ENCODE peak calls at places on chromosomes 1 and 21, in four cellular contexts. B is Peyer's patch; G is fibroblast of mammary gland; F is CD4-positive, alpha-beta memory T cell. S is an unnamed sample.

GRCh38 chr1:89311757-89312156 is 39.1 kb upstream of the GBP5 start:
- DNase-seq in B (no peak), G (peak; percentile 2), F (no peak), S (no peak)

GRCh38 chr1:30028283-30028682 is 695.1 kb downstream of the MATN1 start:
- DNase-seq in B (no peak), F (no peak), G (no peak), S (no peak)

GRCh38 chr21:41369105-41369914 is 7.5 kb downstream of the MX2 start:
- DNase-seq in F (peak; percentile 22), B (peak; percentile 62), G (peak; percentile 31), S (no peak)

GRCh38 chr1:151251656-151252470 is 2.7 kb upstream of the PSMD4 start:
- DNase-seq in B (no peak), F (peak; percentile 77), G (peak; percentile 84), S (peak; percentile 34)

GRCh38 chr1:225426395-225427248 is 1.2 kb downstream of the LBR start:
- DNase-seq in F (peak; percentile 43), B (peak; percentile 68), G (peak; percentile 42), S (peak; percentile 68)

GRCh38 chr1:32948905-32949304 is 15.7 kb downstream of the RNF19B start:
- DNase-seq in F (no peak), B (no peak), G (peak; percentile 45), S (no peak)

GRCh38 chr1:165365344-165365743 is 8.8 kb upstream of the LMX1A start:
- DNase-seq in B (no peak), F (no peak), G (peak; percentile 57), S (no peak)

GRCh38 chr21:45506241-45506817 is 35.9 kb downstream of the SLC19A1 start:
- DNase-seq in B (no peak), F (no peak), G (no peak), S (no peak)

GRCh38 chr1:228723287-228723686 is 12.0 kb upstream of the RHOU start:
- DNase-seq in F (no peak), B (no peak), G (no peak), S (no peak)

GRCh38 chr1:201795066-201795465 is 33.9 kb upstream of the IPO9 start:
- DNase-seq in B (no peak), F (no peak), G (peak; percentile 44), S (no peak)

GRCh38 chr1:37914719-37915483 is 32.0 kb downstream of the INPP5B start:
- DNase-seq in G (no peak), B (no peak), F (no peak), S (no peak)

GRCh38 chr1:30329802-30330557 is 393.4 kb downstream of the MATN1 start:
- DNase-seq in G (no peak), B (no peak), F (no peak), S (no peak)

GRCh38 chr1:24752305-24752704 is 7.1 kb downstream of the CLIC4 start:
- DNase-seq in B (no peak), F (no peak), G (no peak), S (no peak)

GRCh38 chr21:39650306-39650705 is 37.6 kb downstream of the B3GALT5 start:
- DNase-seq in F (no peak), B (peak; percentile 31), G (no peak), S (no peak)

GRCh38 chr1:152035406-152036315 is 1.1 kb downstream of the S100A11 start:
- DNase-seq in F (no peak), B (no peak), G (no peak), S (no peak)

GRCh38 chr1:116879478-116880133 is 30.1 kb upstream of the PTGFRN start:
- DNase-seq in B (no peak), F (no peak), G (no peak), S (no peak)

GRCh38 chr21:38289697-38290096 is 32.9 kb downstream of the KCNJ15 start:
- DNase-seq in G (peak; percentile 100), F (no peak), B (no peak), S (no peak)

GRCh38 chr1:151787689-151788088 is 2.6 kb downstream of the TDRKH start:
- DNase-seq in G (no peak), B (no peak), F (no peak), S (no peak)

GRCh38 chr21:38852278-38852677 is 46.5 kb downstream of the ETS2 start:
- DNase-seq in G (no peak), F (no peak), B (no peak), S (no peak)

GRCh38 chr1:51348147-51348527 is 17.8 kb upstream of the TTC39A start:
- DNase-seq in B (no peak), G (no peak), F (no peak), S (no peak)

GRCh38 chr1:91283421-91283726 is 121.3 kb downstream of the HFM1 start:
- DNase-seq in F (no peak), B (no peak), G (peak; percentile 3), S (no peak)

GRCh38 chr21:42013338-42013737 is 3.2 kb upstream of the ZBTB21 start:
- DNase-seq in F (no peak), G (no peak), B (no peak), S (no peak)

GRCh38 chr1:231073311-231073710 is 33.3 kb upstream of the FAM89A start:
- DNase-seq in F (no peak), G (no peak), B (no peak), S (no peak)

GRCh38 chr1:231072054-231072453 is 32.0 kb upstream of the FAM89A start:
- DNase-seq in F (no peak), G (no peak), B (no peak), S (no peak)

GRCh38 chr1:231075020-231075419 is 35.0 kb upstream of the FAM89A start:
- DNase-seq in F (no peak), B (no peak), G (no peak), S (no peak)

GRCh38 chr1:231070758-231071443 is 30.8 kb upstream of the FAM89A start:
- DNase-seq in G (no peak), F (no peak), B (no peak), S (no peak)

GRCh38 chr1:231072502-231072901 is 32.4 kb upstream of the FAM89A start:
- DNase-seq in B (no peak), G (no peak), F (no peak), S (no peak)
- H3K4me3 ChIP-seq in B (no peak overlapping the region), G (no peak overlapping the region), F (no peak overlapping the region), S (no peak overlapping the region)

DNA sequence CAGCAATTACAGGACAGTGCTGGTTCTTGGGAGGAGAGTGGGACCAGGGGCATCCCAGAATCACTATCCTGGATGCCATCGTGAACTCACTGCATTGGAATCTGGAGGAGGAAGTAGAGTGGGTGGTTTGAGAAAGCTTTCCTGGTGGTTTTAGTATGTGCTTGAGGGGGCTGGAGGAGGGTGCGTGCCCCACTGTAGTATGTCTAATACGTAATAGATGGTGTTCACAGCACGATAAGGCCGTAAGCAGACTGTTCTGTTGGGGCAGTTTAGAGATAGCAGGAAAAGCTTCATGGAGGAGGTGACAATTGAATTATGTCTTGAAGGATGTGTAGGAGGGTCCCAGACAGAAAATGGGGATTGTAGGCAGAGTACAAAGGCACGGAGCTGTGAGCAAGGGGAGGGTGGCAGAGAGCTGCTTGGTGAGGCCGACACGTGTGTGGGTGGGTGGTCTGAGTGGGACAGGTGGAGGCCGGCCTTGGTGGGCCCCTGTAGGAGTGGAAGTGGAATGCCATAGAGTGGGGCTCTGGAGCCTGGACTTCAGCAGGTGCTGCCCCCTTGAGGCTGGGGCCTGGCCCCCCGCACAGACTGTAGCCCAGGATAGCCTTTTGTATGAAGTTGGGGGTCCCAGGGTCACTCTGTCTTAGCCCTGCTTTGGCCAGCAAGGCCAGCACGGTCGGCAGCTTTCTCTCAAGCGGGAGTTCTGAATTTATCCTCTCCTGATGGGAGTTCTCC is 37.0 kb downstream of the IL6R start:
- DNase-seq in F (no peak), G (no peak), B (no peak), S (no peak)
- H3K4me3 ChIP-seq in F (no peak overlapping the region), G (no peak overlapping the region), B (no peak overlapping the region), S (no peak overlapping the region)

GRCh38 chr1:234927312-234927967 is 201.2 kb downstream of the TOMM20 start:
- DNase-seq in G (no peak), F (no peak), B (no peak), S (no peak)

GRCh38 chr1:234925440-234926251 is 203.0 kb downstream of the TOMM20 start:
- DNase-seq in F (peak; percentile 55), G (peak; percentile 99), B (no peak), S (no peak)

GRCh38 chr1:234927968-234928635 is 200.5 kb downstream of the TOMM20 start:
- DNase-seq in B (no peak), F (no peak), G (no peak), S (no peak)

GRCh38 chr1:234926252-234926573 is 202.4 kb downstream of the TOMM20 start:
- DNase-seq in G (no peak), B (no peak), F (no peak), S (no peak)

DNA sequence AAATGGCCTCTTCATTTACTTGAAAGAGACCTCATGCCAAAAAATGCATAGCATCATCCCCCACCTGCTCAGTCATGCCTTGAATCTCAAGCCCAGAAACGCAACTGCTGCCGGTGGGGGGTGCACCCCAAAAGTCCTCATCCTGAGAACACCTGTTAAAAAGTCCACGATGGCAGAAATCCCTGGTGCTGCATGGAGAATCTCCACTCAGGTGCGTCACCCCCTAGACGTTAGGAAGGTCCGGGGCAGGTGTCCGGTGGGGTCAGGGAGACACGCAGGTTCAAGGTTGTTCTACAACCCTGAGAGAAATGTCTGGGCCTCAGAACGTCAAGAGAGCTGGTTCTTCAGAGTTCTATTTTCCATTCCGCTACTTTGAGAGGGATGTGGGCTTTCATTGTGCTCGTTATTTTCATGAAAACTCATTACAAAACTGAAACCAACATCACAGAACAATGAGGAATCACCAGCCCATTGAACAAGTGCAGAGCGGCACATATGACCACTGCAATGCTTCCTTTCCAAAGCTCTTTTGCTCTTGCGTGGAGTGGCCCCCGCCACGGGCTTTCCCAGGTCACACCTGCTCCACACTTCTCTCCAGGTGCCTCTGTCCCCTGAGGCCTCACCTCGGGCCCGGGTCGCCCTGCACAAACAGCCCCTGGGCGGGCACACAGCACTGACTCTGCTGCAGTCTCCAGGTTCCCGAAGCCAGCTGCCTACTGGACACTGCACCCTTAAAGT is 201.9 kb downstream of the TOMM20 start:
- DNase-seq in F (peak; percentile 50), G (no peak), B (no peak), S (no peak)
- H3K4me3 ChIP-seq in F (peak overlapping the region; percentile 48), G (no peak overlapping the region), B (peak overlapping the region; percentile 30), S (peak overlapping the region; percentile 0)

GRCh38 chr1:18926315-18927081 is 24.1 kb upstream of the ALDH4A1 start:
- DNase-seq in F (peak; percentile 80), G (peak; percentile 93), B (no peak), S (peak; percentile 84)

GRCh38 chr1:18922848-18923475 is 20.6 kb upstream of the ALDH4A1 start:
- DNase-seq in B (no peak), F (no peak), G (no peak), S (no peak)

GRCh38 chr1:18921506-18922251 is 19.3 kb upstream of the ALDH4A1 start:
- DNase-seq in B (no peak), G (peak; percentile 34), F (no peak), S (no peak)

GRCh38 chr1:18922319-18922726 is 20.0 kb upstream of the ALDH4A1 start:
- DNase-seq in F (no peak), G (peak; percentile 79), B (no peak), S (no peak)

GRCh38 chr1:18923721-18924610 is 21.6 kb upstream of the ALDH4A1 start:
- DNase-seq in G (no peak), B (no peak), F (no peak), S (no peak)
- H3K4me3 ChIP-seq in G (no peak overlapping the region), B (no peak overlapping the region), F (no peak overlapping the region), S (peak overlapping the region; percentile 31)